ENCODE peak calls at places on chromosomes 2 and 18, in four cellular contexts. J, N, R and V are unnamed samples.

GRCh38 chr2:68185541-68186164 is 28.0 kb downstream of the PNO1 start:
- DNase-seq in J (peak), N (peak), R (peak), V (peak)

GRCh38 chr2:23482188-23482587 is 97.2 kb downstream of the KLHL29 start:
- DNase-seq in R (no peak), J (no peak), N (no peak), V (no peak)

GRCh38 chr2:238499731-238500570 is 73.2 kb downstream of the ASB1 start:
- DNase-seq in N (no peak), R (no peak), J (no peak), V (no peak)

GRCh38 chr2:238528953-238529781 is 102.4 kb downstream of the ASB1 start:
- DNase-seq in R (no peak), J (no peak), N (no peak), V (peak)

GRCh38 chr2:85619617-85620016 is 3.6 kb downstream of the USP39 start:
- DNase-seq in J (no peak), R (no peak), N (no peak), V (no peak)

GRCh38 chr2:19648583-19648982 is 253.2 kb downstream of the TTC32 start:
- DNase-seq in R (no peak), N (no peak), J (no peak), V (no peak)

GRCh38 chr2:109480486-109481195 is 133.1 kb downstream of the SEPTIN10 start:
- DNase-seq in R (no peak), N (no peak), J (no peak), V (no peak)

GRCh38 chr2:172247203-172247602 is 144.5 kb upstream of the DLX2 start:
- DNase-seq in J (no peak), N (no peak), R (no peak), V (peak)

GRCh38 chr18:10536270-10536669 is 10.4 kb downstream of the NAPG start:
- DNase-seq in N (no peak), R (no peak), J (no peak), V (no peak)

GRCh38 chr2:39128919-39129391 is 8.1 kb upstream of the SOS1 start:
- DNase-seq in R (no peak), N (no peak), J (no peak), V (peak)

DNA sequence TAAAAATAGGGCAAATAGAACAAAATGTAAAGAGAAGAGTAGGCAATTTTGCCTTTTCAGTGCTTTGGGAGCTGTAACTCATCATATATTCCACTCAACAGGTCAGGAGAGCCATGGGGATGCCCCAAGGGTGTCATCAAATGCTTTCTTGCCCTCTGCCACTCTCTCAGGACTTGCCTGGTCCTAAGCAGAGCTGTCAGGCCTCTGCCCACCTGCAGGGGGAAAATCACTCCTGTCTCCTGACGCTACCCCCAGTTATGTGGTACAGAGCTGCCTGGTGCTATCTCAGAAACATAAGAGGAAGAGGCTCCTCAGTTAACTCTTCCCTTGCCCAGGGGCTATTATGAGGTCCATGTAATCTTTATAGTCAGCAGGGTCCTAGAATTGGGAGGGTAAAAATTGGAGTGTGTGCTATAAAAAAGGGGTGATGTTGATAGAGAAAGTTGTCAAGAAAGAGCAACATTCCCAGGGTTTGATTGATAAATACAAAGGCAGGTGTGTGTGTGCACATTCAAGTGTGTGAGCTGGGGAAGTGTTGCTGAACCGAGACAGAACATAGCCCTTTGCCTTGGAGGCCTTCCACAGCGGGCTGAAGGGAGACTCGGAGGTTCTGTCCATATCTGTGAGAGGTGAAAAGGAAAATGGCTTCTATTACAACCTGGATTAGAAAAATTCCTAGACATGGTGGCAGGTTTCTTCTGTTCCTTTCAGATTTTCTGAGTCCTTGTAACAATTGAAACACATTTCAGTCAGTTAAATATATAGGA is 25.4 kb downstream of the PTPRM start:
- DNase-seq in N (peak), J (peak), R (no peak), V (no peak)
- TF ChIP-seq SP1 in N (no peak), J (no peak), R (no peak), V (no peak)

DNA sequence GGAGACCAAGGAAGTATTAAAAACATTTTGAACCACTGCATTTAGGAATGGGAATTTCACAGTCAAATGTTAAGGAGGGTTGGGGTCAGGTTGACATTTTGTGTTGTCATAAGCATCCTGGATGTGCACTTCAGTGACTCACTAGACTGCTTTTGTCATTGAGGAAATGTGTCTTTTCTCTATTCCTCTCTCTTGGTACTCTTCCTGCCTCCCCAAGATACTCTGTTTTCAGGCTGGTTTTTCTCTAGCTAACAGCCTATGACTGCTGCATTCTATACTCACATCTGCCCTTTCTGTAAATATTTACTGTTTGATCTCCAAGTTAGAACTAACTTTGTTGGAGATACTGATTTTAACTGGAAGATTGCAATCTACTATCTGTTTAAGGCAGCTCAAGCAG is 23.4 kb downstream of the XRCC5 start:
- DNase-seq in R (no peak), N (no peak), J (no peak), V (no peak)
- TF ChIP-seq SP1 in R (no peak), N (no peak), J (no peak), V (no peak)

GRCh38 chr2:120878970-120879369 is 143.3 kb downstream of the GLI2 start:
- DNase-seq in R (no peak), J (no peak), N (no peak), V (no peak)

GRCh38 chr2:120877409-120877808 is 141.7 kb downstream of the GLI2 start:
- DNase-seq in N (no peak), J (no peak), R (no peak), V (no peak)

GRCh38 chr2:120880381-120880780 is 144.7 kb downstream of the GLI2 start:
- DNase-seq in N (no peak), J (no peak), R (no peak), V (no peak)

GRCh38 chr2:120881981-120882788 is 146.5 kb downstream of the GLI2 start:
- DNase-seq in J (no peak), N (no peak), R (no peak), V (no peak)

DNA sequence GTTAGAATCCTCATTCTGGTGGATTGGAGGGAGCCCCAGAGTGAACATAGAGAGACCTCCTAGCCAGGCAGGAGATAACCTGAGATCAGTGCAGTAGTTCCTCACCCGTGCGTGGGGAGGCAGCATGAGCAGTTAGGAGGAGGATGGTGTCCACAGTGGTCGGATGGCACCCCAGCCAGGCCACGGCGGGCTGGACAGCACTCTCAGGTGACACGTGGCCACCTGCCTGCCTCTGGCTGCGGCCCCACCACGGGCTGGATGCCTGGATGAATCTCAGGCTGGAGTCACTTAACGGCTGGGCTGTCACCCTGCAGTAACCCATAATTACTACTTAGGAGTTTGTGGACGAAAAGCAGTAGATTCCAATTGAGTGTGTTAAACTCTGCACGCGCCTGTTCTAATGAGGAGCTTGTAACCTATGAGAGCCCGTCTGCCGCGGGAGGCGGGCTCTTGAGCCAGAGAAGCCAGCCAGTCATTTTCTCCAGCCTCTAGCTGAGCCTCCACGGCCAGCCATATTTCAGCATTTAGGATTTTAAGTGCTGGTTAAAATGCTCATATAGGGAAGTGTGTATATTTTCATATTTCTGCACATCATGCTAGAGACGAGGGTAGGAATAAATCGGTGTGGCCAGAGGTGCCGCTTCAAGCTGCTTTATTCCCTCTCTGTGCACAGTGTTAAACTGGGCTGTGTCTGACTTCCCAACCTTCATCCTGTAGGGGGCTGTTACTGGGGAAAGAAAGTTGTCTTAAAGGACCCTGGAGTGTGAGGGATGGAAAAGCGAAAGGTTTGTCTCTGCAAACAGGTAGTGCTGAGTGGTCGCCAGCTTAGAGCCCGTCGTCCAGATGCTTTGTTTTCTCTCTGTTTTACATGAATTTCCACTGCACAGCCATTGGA is 144.0 kb downstream of the GLI2 start:
- DNase-seq in R (no peak), J (peak), N (no peak), V (no peak)
- TF ChIP-seq SP1 in R (no peak), J (no peak), N (no peak), V (no peak)

DNA sequence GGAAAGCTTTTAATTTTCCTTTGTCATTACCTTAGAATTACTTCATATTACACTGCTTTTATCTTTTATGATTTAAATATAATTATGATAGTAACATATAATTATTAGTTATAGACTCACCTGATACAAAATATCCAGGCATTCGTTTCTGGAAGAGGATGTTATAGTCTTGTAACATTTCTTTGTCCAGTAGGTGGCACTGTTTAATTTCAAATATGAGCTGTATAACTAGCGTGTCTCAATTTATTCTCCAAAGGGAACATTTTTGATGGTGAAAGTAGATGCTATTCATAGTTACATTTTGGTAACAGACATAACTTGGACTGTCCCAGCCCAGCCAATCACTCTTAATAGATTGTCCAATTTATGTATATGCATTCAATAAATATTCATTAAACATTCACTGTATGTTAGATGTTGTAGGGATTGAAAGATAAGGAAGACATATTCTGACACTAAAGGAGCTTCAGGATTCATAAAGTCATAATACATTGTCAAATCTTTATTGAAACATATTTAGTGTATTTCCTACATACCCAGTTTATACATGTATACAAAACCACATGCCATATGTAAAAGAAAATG is 19.2 kb downstream of the DAW1 start:
- DNase-seq in R (peak), N (no peak), J (peak), V (peak)
- TF ChIP-seq SP1 in R (no peak), N (no peak), J (no peak), V (no peak)

DNA sequence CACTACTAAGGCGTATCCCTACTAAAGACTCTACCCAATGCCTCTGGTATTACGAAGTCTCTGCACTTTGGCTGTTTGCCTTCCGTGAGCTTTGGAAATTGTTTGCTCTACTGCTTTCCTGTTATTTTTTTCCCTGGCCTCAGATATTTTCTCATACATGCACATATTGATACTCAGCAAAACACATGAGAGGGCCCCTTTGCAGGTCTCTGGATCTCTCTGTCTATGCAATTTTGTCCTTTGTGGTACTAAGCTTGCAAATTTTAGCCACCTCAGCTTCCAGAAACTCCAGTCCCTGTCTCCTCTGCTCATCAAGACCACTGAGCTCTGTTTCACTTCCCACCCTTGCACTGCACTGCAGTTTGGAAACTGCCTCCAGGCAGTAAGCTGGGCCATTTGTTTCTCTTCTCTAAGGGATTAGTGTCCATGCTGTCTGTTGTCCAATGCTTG is 46.6 kb downstream of the TAF1B start:
- DNase-seq in R (no peak), J (no peak), N (no peak), V (peak)
- TF ChIP-seq SP1 in R (no peak), J (no peak), N (no peak), V (no peak)

GRCh38 chr2:150464270-150464669 is 23.2 kb downstream of the RND3 start:
- DNase-seq in J (no peak), N (no peak), R (no peak), V (no peak)
- TF ChIP-seq SP1 in J (no peak), N (no peak), R (no peak), V (no peak)

GRCh38 chr2:61328707-61329251 is 142.1 kb downstream of the USP34 start:
- DNase-seq in J (peak), N (no peak), R (peak), V (no peak)
- TF ChIP-seq SP1 in J (no peak), N (no peak), R (no peak), V (no peak)

GRCh38 chr2:182949572-182950189 is 83.2 kb upstream of the FRZB start:
- DNase-seq in N (no peak), J (peak), R (no peak), V (no peak)
- TF ChIP-seq SP1 in N (no peak), J (no peak), R (no peak), V (no peak)

DNA sequence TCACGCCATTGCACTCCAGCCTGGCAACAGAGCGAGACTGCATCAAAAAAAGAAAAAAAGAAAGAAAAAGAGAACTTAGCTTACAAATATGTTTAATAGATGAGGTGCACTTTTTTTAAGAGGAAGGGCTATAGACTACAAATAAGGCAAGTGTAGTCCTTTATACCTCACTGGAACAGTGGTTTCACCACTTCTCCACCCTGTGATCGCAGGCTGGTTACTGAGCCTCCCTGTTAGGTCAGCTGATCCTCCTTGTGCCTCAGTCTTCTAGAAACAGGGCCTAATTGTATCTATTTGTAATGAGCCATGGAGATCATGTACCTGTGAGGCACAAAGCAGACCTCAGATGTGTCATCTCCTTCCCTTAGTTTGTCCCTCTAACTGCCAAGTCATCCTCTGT is 4.5 kb downstream of the CXCR2 start:
- DNase-seq in N (no peak), J (no peak), R (no peak), V (no peak)
- TF ChIP-seq SP1 in N (no peak), J (no peak), R (no peak), V (no peak)